ENCODE peak calls at places on chromosomes 5 and 9, in six cellular contexts. H is ovary, G is sigmoid colon, A is HepG2, M is stomach, C is A549. W is an unnamed sample.

GRCh38 chr5:2173067-2173466 is 290.3 kb upstream of the IRX4 start:
- DNase-seq in C (no peak), G (no peak), A (no peak), M (no peak), H (no peak), W (no peak)

GRCh38 chr5:162593881-162594280 is 526.3 kb downstream of the GABRG2 start:
- DNase-seq in C (peak), H (no peak), M (no peak), A (no peak), G (no peak), W (no peak)

GRCh38 chr5:139178948-139179347 is 19.2 kb downstream of the SIL1 start:
- DNase-seq in G (no peak), C (no peak), H (peak), A (no peak), M (peak), W (peak)

GRCh38 chr5:56813302-56813701 is 2.0 kb upstream of the MAP3K1 start:
- DNase-seq in H (no peak), M (no peak), C (no peak), G (no peak), A (no peak), W (no peak)

GRCh38 chr5:169222934-169223594 is 77.9 kb downstream of the SLIT3 start:
- DNase-seq in G (no peak), H (no peak), A (no peak), C (no peak), M (no peak), W (no peak)

GRCh38 chr5:6780802-6781391 is 67.7 kb downstream of the TENT4A start:
- DNase-seq in H (no peak), C (peak), G (no peak), M (no peak), A (peak), W (no peak)

GRCh38 chr9:130143974-130144373 is 28.2 kb upstream of the NCS1 start:
- DNase-seq in H (peak), M (no peak), A (no peak), G (peak), C (no peak), W (peak)

GRCh38 chr5:72658767-72659540 is 151.7 kb upstream of the ZNF366 start:
- DNase-seq in G (no peak), A (no peak), H (no peak), M (no peak), C (no peak), W (no peak)

GRCh38 chr5:117318528-117318927 is 743.9 kb upstream of the SEMA6A start:
- DNase-seq in H (no peak), G (no peak), M (no peak), C (peak), A (no peak), W (peak)

GRCh38 chr5:56305001-56305400 is 71.9 kb upstream of the ANKRD55 start:
- DNase-seq in A (no peak), M (no peak), H (no peak), G (no peak), C (no peak), W (no peak)

GRCh38 chr5:132265336-132266030 is 8.0 kb downstream of the PDLIM4 start:
- DNase-seq in A (peak), C (peak), G (peak), M (no peak), H (peak), W (peak)

GRCh38 chr5:158755971-158756370 is 343.7 kb downstream of the EBF1 start:
- DNase-seq in A (no peak), M (no peak), C (no peak), G (no peak), H (no peak), W (no peak)

GRCh38 chr9:97790542-97790941 is 62.5 kb upstream of the FOXE1 start:
- DNase-seq in C (no peak), G (no peak), A (no peak), H (no peak), M (no peak), W (no peak)

GRCh38 chr9:7656648-7657047 is 142.9 kb downstream of the DMAC1 start:
- DNase-seq in A (peak), C (peak), M (peak), G (no peak), H (no peak), W (peak)

GRCh38 chr5:79787448-79787847 is 97.8 kb downstream of the CMYA5 start:
- DNase-seq in C (no peak), H (no peak), A (no peak), G (no peak), M (no peak), W (no peak)

GRCh38 chr5:165086424-165086823 is 1581.0 kb downstream of the MAT2B start:
- DNase-seq in A (no peak), M (no peak), C (no peak), G (no peak), H (no peak), W (no peak)

GRCh38 chr5:178836628-178837027 is 23.1 kb upstream of the ZNF354B start:
- DNase-seq in A (no peak), H (no peak), G (no peak), M (no peak), C (no peak), W (no peak)

GRCh38 chr9:135045264-135046155 is 42.0 kb upstream of the OLFM1 start:
- DNase-seq in M (peak), G (peak), C (no peak), H (peak), A (no peak), W (no peak)

GRCh38 chr5:14267166-14267838 is 124.2 kb downstream of the TRIO start:
- DNase-seq in G (no peak), C (peak), H (no peak), M (no peak), A (peak), W (no peak)

GRCh38 chr5:120614512-120614911 is 150.4 kb downstream of the PRR16 start:
- DNase-seq in M (no peak), C (no peak), H (no peak), A (no peak), G (no peak), W (no peak)

GRCh38 chr5:125813221-125813974 is 609.8 kb upstream of the GRAMD2B start:
- DNase-seq in H (no peak), M (no peak), C (no peak), G (no peak), A (no peak), W (no peak)

GRCh38 chr5:81230429-81230828 is 2.7 kb upstream of the CKMT2 start:
- DNase-seq in A (no peak), H (no peak), G (no peak), M (no peak), C (no peak), W (no peak)

GRCh38 chr9:131094622-131095021 is 1.7 kb upstream of the AIF1L start:
- DNase-seq in C (no peak), H (no peak), G (no peak), A (no peak), M (no peak), W (no peak)

GRCh38 chr9:16867571-16868311 is 2.7 kb downstream of the BNC2 start:
- DNase-seq in G (peak), C (no peak), M (no peak), H (no peak), A (peak), W (no peak)

GRCh38 chr5:159230657-159231056 is 21.3 kb upstream of the RNF145 start:
- DNase-seq in C (no peak), H (no peak), G (no peak), M (no peak), A (no peak), W (no peak)

GRCh38 chr5:171395042-171395441 is 7.4 kb downstream of the NPM1 start:
- DNase-seq in C (no peak), A (no peak), M (no peak), G (no peak), H (no peak), W (no peak)

GRCh38 chr5:97182571-97183099 is 412 bp downstream of the RIOK2 start:
- DNase-seq in M (no peak), C (no peak), A (peak), G (no peak), H (no peak), W (no peak)

GRCh38 chr9:91202757-91203283 is 158.9 kb downstream of the AUH start:
- DNase-seq in G (no peak), H (no peak), C (no peak), A (no peak), M (no peak), W (no peak)
- TF ChIP-seq EP300 in G (no peak), H (no peak), C (no peak), A (no peak), M (no peak), W (no peak)

GRCh38 chr5:153969563-153969895 is 69.2 kb downstream of the FAM114A2 start:
- DNase-seq in H (no peak), C (no peak), G (no peak), A (no peak), M (no peak), W (no peak)
- TF ChIP-seq EP300 in H (no peak), C (no peak), G (no peak), A (no peak), M (no peak), W (no peak)

GRCh38 chr5:160466889-160467554 is 45.4 kb downstream of the PTTG1 start:
- DNase-seq in A (peak), G (no peak), M (no peak), C (peak), H (no peak), W (no peak)

GRCh38 chr5:160468576-160468975 is 46.9 kb downstream of the PTTG1 start:
- DNase-seq in C (no peak), M (no peak), H (no peak), A (no peak), G (no peak), W (no peak)

GRCh38 chr5:160469156-160470144 is 47.8 kb downstream of the PTTG1 start:
- DNase-seq in A (no peak), M (no peak), G (no peak), C (no peak), H (no peak), W (no peak)

GRCh38 chr5:160466121-160466520 is 44.5 kb downstream of the PTTG1 start:
- DNase-seq in C (no peak), A (no peak), G (no peak), M (no peak), H (no peak), W (no peak)

GRCh38 chr5:160467555-160468418 is 46.1 kb downstream of the PTTG1 start:
- DNase-seq in H (peak), A (peak), C (peak), M (peak), G (peak), W (peak)
- TF ChIP-seq EP300 in H (no peak), A (peak), C (no peak), M (no peak), G (no peak), W (no peak)

GRCh38 chr5:140238756-140239155 is 63.8 kb downstream of the CYSTM1 start:
- DNase-seq in G (no peak), A (no peak), M (no peak), H (no peak), C (no peak), W (no peak)

GRCh38 chr5:140234590-140234989 is 59.6 kb downstream of the CYSTM1 start:
- DNase-seq in A (no peak), G (no peak), H (no peak), C (no peak), M (no peak), W (no peak)

GRCh38 chr5:140236896-140237598 is 62.1 kb downstream of the CYSTM1 start:
- DNase-seq in G (no peak), M (no peak), H (no peak), A (no peak), C (no peak), W (no peak)

GRCh38 chr5:140232731-140233130 is 57.7 kb downstream of the CYSTM1 start:
- DNase-seq in A (peak), C (no peak), M (no peak), H (no peak), G (no peak), W (no peak)

DNA sequence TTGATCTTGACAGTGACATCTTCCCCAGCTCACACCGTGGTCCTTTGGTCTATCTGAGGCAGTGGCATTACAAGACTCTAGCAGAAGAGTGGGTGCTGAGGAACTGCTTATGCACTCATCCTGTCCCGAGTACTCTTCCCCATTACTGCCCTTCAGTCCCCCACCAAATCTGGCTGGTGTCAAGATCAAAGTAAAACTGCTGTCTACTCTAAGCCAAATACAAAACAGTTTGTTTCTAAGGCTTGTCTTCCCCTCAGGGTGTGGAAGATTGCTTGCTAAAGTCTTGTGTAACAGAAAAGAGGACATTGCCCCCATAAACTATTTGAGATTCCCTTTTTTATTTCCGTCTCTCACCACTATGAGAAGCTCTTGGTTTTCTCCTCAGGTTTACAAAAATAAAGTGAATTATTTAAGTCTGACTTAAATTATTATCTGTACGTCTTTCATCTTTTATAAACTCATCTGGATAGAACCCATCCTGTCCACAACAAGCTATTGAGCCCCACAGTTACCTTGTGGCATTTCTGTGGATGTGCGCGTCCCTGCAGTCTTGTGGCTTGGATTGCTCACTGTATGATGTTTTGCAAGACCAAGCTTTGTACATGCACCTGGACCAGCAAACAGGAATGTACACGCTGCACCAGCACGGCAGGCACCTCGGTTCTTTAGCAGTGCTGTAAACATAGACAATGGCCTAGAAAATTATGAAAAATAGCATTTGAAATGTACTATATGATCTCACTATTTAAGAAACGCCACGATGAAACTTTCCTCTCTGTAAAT is 61.0 kb downstream of the CYSTM1 start:
- DNase-seq in M (no peak), G (no peak), C (no peak), H (no peak), A (peak), W (no peak)
- TF ChIP-seq EP300 in M (no peak), G (no peak), C (no peak), H (no peak), A (no peak), W (no peak)

GRCh38 chr9:116323012-116323411 is 169.4 kb downstream of the PAPPA start:
- DNase-seq in M (no peak), C (no peak), A (no peak), H (no peak), G (no peak), W (no peak)

GRCh38 chr9:116322521-116322920 is 168.9 kb downstream of the PAPPA start:
- DNase-seq in H (no peak), M (no peak), G (no peak), C (no peak), A (no peak), W (no peak)

GRCh38 chr9:116318463-116319271 is 165.1 kb downstream of the PAPPA start:
- DNase-seq in G (peak), H (peak), C (no peak), A (no peak), M (no peak), W (peak)

GRCh38 chr9:116319480-116319879 is 165.9 kb downstream of the PAPPA start:
- DNase-seq in C (no peak), M (no peak), H (no peak), A (no peak), G (no peak), W (no peak)

GRCh38 chr9:116320180-116320799 is 166.7 kb downstream of the PAPPA start:
- DNase-seq in C (no peak), H (no peak), G (no peak), M (no peak), A (no peak), W (no peak)
- TF ChIP-seq EP300 in C (no peak), H (no peak), G (no peak), M (no peak), A (no peak), W (no peak)

GRCh38 chr5:88826959-88827585 is 55.9 kb downstream of the MEF2C start:
- DNase-seq in H (no peak), M (no peak), C (no peak), A (no peak), G (peak), W (peak)
- TF ChIP-seq EP300 in H (peak), M (no peak), C (no peak), A (no peak), G (peak), W (no peak)